ENCODE peak calls at places on chromosomes 13 and 19, in four cellular contexts. L, G, D and B are unnamed samples.

GRCh38 chr19:13036366-13036976 is 41.2 kb downstream of the NFIX start:
- DNase-seq in L (no peak), G (no peak), D (peak; percentile 42), B (no peak)

GRCh38 chr19:4009990-4010807 is 2.7 kb downstream of the PIAS4 start:
- DNase-seq in L (no peak), G (peak; percentile 62), D (no peak), B (no peak)

GRCh38 chr13:98752111-98752941 is at the start of gene SLC15A1:
- DNase-seq in L (no peak), G (no peak), D (no peak), B (no peak)

GRCh38 chr19:35963514-35963913 is 27.3 kb downstream of the LRFN3 start:
- DNase-seq in L (no peak), G (peak; percentile 62), D (peak; percentile 75), B (no peak)

GRCh38 chr19:6481541-6482342 is at the start of gene DENND1C:
- DNase-seq in L (no peak), G (peak; percentile 40), D (peak; percentile 41), B (peak; percentile 84)

GRCh38 chr19:30688696-30689095 is 316.5 kb downstream of the ZNF536 start:
- DNase-seq in L (no peak), G (no peak), D (no peak), B (no peak)

GRCh38 chr13:72255908-72256307 is 388.9 kb upstream of the DACH1 start:
- DNase-seq in L (no peak), G (peak; percentile 27), D (peak; percentile 19), B (no peak)

GRCh38 chr13:20967340-20967739 is 64.8 kb upstream of the XPO4 start:
- DNase-seq in L (no peak), G (no peak), D (no peak), B (no peak)

DNA sequence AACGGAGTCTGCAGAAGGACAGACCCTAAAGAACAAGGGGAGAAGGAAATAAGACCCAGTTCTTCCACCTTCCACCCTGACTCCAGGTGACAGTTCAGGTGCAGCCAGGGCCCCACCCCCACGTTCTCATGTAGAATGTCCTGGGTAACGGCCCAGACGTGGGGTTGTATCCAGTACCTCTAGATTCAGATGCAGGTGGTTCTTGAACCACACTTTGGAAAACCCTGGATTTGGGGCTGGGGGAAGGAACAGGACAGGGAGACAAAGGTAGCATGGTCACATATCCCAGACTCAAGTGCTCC is 2.2 kb downstream of the DMPK start:
- DNase-seq in L (no peak), G (no peak), D (no peak), B (no peak)
- H3K4me3 ChIP-seq in L (peak overlapping the region; percentile 75), G (no peak overlapping the region), D (peak overlapping the region; percentile 18), B (no peak overlapping the region)

DNA sequence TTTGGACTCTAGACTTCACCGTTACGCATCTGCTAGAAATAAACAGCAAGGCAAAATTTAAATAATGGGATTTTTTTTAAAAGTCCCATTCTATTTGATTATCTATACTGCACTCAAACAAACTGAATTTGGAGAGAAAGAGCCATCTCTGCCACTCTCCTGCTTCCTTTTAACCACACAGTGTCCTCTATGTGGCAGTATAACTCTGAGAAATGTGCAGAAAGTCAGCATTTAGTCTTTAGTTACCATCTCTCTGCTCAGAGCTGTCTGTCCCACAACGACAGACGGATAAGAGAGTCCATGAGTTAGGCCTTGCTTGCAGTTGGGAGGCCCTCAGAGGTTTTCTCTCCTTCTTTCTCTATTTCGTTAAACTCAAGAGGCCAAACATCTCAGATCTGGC is 21.2 kb downstream of the CCNA1 start:
- DNase-seq in L (no peak), G (no peak), D (no peak), B (no peak)
- TF ChIP-seq CTCF in L (peak; percentile 62), G (no peak), D (no peak), B (peak; percentile 24)

DNA sequence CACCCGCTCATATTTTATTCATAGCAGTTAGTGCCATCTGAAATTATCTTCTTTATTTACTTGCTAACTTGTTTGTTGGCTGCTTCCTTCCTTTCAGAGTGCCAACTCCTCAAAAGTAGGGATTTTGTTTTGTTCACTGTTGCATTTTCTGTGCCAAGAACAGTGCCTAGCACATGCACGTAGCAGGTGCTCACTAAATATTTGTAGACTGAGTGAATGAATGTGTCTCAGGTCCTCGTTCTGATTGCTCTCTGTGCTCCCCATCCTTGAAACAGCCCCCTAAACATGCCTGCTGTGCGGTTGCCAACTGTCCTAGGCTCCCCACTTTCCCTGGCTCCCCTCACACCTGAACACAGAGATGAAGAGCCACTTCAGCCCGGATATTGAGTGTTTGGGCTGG is 1.5 kb downstream of the GIPC1 start:
- DNase-seq in L (no peak), G (no peak), D (no peak), B (no peak)
- H3K4me3 ChIP-seq in L (peak overlapping the region; percentile 96), G (no peak overlapping the region), D (peak overlapping the region; percentile 68), B (no peak overlapping the region)

GRCh38 chr19:38044267-38045111 is 137.5 kb downstream of the SIPA1L3 start:
- DNase-seq in L (no peak), G (no peak), D (peak; percentile 42), B (no peak)
- TF ChIP-seq CTCF in L (no peak), G (no peak), D (peak; percentile 28), B (peak; percentile 14)